ENCODE peak calls at places on chromosomes 3 and 15, in four cellular contexts. A, P, E and G are unnamed samples.

GRCh38 chr15:88913850-88914169 is 631 bp upstream of the MFGE8 start:
- DNase-seq in A (no peak), P (no peak), E (no peak), G (no peak)

GRCh38 chr15:77803487-77803886 is 170.8 kb upstream of the LINGO1 start:
- DNase-seq in A (no peak), P (no peak), E (no peak), G (no peak)

GRCh38 chr3:4687167-4687566 is 194.0 kb downstream of the ITPR1 start:
- DNase-seq in A (no peak), P (no peak), E (no peak), G (no peak)

GRCh38 chr3:146277953-146278631 is 27.2 kb upstream of the PLSCR4 start:
- DNase-seq in A (no peak), P (no peak), E (no peak), G (peak)

GRCh38 chr3:175356899-175357324 is 497.8 kb downstream of the NAALADL2 start:
- DNase-seq in A (no peak), P (no peak), E (no peak), G (no peak)

GRCh38 chr3:139307072-139307491 is 36.7 kb upstream of the MRPS22 start:
- DNase-seq in A (no peak), P (no peak), E (no peak), G (no peak)

GRCh38 chr15:88382482-88382983 is 84.7 kb downstream of the MRPL46 start:
- DNase-seq in A (no peak), P (no peak), E (no peak), G (no peak)

GRCh38 chr15:67957435-67958139 is 96.5 kb upstream of the PIAS1 start:
- DNase-seq in A (no peak), P (no peak), E (no peak), G (no peak)

GRCh38 chr15:53588773-53589172 is 170.7 kb downstream of the WDR72 start:
- DNase-seq in A (no peak), P (no peak), E (no peak), G (no peak)

GRCh38 chr15:90701880-90702630 is 15.1 kb upstream of the BLM start:
- DNase-seq in A (no peak), P (peak), E (peak), G (peak)

GRCh38 chr3:99012051-99012450 is 110.6 kb upstream of the DCBLD2 start:
- DNase-seq in A (no peak), P (peak), E (no peak), G (no peak)

GRCh38 chr15:47726399-47726823 is 9.1 kb downstream of the SEMA6D start:
- DNase-seq in A (no peak), P (no peak), E (no peak), G (no peak)

GRCh38 chr15:70892912-70893560 is 410 bp downstream of the LRRC49 start:
- DNase-seq in A (no peak), P (no peak), E (no peak), G (no peak)

GRCh38 chr3:176071943-176072342 is 1125.3 kb downstream of the TBL1XR1 start:
- DNase-seq in A (no peak), P (no peak), E (no peak), G (no peak)

GRCh38 chr15:26773485-26773877 is 615 bp upstream of the GABRB3 start:
- DNase-seq in A (no peak), P (no peak), E (no peak), G (no peak)

GRCh38 chr3:131036200-131036816 is 9.6 kb downstream of the NEK11 start:
- DNase-seq in A (no peak), P (no peak), E (no peak), G (peak)

GRCh38 chr3:52187576-52187975 is 10.4 kb upstream of the ALAS1 start:
- DNase-seq in A (no peak), P (no peak), E (no peak), G (no peak)

GRCh38 chr3:52190294-52190841 is 7.6 kb upstream of the ALAS1 start:
- DNase-seq in A (no peak), P (peak), E (peak), G (peak)

GRCh38 chr15:90665288-90666134 is 51.6 kb upstream of the BLM start:
- DNase-seq in A (peak), P (peak), E (peak), G (peak)

GRCh38 chr3:189144645-189145044 is 27.1 kb upstream of the TPRG1 start:
- DNase-seq in A (no peak), P (no peak), E (no peak), G (no peak)

GRCh38 chr15:63998489-63998888 is 47.8 kb downstream of the DAPK2 start:
- DNase-seq in A (no peak), P (no peak), E (no peak), G (no peak)

GRCh38 chr3:154243353-154243752 is 80.9 kb downstream of the DHX36 start:
- DNase-seq in A (no peak), P (no peak), E (no peak), G (no peak)

GRCh38 chr3:194332858-194333211 is 18.3 kb downstream of the CPN2 start:
- DNase-seq in A (no peak), P (no peak), E (no peak), G (no peak)

GRCh38 chr15:66359740-66360139 is 3.3 kb upstream of the TIPIN start:
- DNase-seq in A (no peak), P (no peak), E (no peak), G (no peak)

GRCh38 chr15:39896837-39897236 is 23.2 kb downstream of the GPR176 start:
- DNase-seq in A (no peak), P (no peak), E (no peak), G (no peak)

GRCh38 chr15:74543043-74543422 is 2.0 kb downstream of the ARID3B start:
- DNase-seq in A (no peak), P (no peak), E (no peak), G (no peak)

DNA sequence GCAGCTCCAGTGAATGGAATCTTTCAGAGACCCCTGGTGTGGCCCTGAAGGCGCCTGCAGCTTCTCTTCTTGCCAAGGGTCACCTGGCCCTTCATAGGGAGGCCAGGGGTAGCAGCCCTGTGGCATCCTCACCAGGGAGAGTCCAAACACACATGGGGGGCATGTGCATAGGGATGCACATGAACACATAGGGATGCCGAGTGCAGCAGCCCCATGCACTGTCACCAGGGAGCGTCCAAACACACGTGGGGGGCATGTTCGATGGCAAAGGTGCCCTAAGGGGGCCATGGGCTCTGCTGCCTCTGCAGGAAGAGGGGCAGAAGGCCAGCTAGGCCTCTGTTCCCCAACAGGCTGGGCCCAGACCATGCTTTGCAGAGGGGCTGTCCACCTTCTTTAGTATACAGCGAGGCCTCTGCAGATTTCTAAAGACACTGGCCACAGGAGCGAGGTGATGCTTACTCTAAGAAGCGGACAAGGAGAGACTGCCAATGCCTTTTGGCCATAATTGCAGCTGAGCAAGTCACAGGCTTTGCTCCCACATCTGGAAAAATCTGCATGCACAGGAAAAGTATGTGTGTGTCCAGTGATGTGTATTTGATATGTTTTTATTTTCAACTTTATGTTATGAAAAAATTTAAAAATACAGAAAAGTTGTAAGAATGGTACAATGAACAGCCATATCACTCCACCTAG is 20.9 kb downstream of the ANAPC13 start:
- DNase-seq in A (no peak), P (no peak), E (no peak), G (no peak)
- H3K4me3 ChIP-seq in A (peak), P (no peak), E (no peak), G (no peak)

DNA sequence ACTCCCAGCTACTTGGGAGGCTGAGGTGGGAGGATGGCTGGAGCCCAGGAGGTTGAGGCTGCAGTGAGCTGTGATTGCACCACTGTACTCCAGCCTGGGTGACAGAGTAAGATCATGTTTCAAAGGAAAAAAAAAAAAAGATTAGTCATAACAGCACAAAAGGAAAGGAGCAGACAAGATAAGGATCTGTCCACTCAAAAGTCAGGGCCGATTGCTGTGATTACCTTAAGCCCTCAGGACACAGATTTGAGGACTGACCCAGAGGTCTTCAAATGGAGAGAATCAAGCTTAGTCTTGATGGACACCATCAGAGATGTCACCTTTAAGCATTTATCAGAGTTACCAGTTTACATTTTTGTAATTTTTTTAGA is 23.9 kb upstream of the HEG1 start:
- DNase-seq in A (no peak), P (no peak), E (no peak), G (peak)
- H3K27ac ChIP-seq in A (no peak), P (no peak), E (no peak), G (peak)

GRCh38 chr3:71064976-71065763 is 518.4 kb downstream of the FOXP1 start:
- DNase-seq in A (peak), P (peak), E (peak), G (peak)

GRCh38 chr3:71067977-71068376 is 515.6 kb downstream of the FOXP1 start:
- DNase-seq in A (no peak), P (no peak), E (no peak), G (no peak)

GRCh38 chr3:71065764-71066013 is 517.8 kb downstream of the FOXP1 start:
- DNase-seq in A (no peak), P (no peak), E (no peak), G (no peak)

GRCh38 chr3:71066849-71067261 is 516.7 kb downstream of the FOXP1 start:
- DNase-seq in A (no peak), P (no peak), E (no peak), G (peak)

DNA sequence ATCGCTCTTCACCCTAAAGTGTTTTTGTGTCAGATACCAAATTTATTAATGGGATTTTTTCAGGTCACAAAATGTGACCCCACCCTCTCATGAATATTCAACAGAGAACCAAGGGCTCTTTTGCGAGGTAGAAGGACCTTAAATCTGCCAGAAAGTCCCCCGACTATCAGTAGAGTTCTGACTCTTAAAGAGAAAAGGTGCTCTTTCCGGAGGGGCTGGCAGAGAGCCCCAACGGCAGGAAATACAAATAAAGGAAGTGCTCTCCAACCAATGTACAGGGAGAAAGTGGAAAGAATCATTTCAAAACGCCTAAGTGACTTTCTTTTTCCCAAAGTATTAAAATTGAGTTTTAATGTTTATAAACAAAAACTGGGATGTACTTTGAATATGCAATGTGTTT is 517.2 kb downstream of the FOXP1 start:
- DNase-seq in A (no peak), P (no peak), E (peak), G (no peak)
- H3K4me3 ChIP-seq in A (peak), P (peak), E (peak), G (no peak)

GRCh38 chr15:40951764-40952163 is 1.5 kb upstream of the CHAC1 start:
- DNase-seq in A (no peak), P (no peak), E (no peak), G (no peak)

GRCh38 chr15:40955141-40955903 is 2.1 kb downstream of the CHAC1 start:
- DNase-seq in A (no peak), P (no peak), E (no peak), G (no peak)

GRCh38 chr15:40952901-40953712 is at the start of gene CHAC1:
- DNase-seq in A (peak), P (peak), E (peak), G (peak)

GRCh38 chr15:40952301-40952900 is 870 bp upstream of the CHAC1 start:
- DNase-seq in A (no peak), P (no peak), E (no peak), G (no peak)

GRCh38 chr15:40953713-40954074 is 423 bp downstream of the CHAC1 start:
- DNase-seq in A (no peak), P (no peak), E (no peak), G (no peak)
- H3K27ac ChIP-seq in A (peak), P (no peak), E (peak), G (no peak)

GRCh38 chr3:172139528-172140276 is 100.3 kb downstream of the FNDC3B start:
- DNase-seq in A (no peak), P (no peak), E (no peak), G (no peak)

GRCh38 chr3:172143739-172144497 is 104.5 kb downstream of the FNDC3B start:
- DNase-seq in A (no peak), P (no peak), E (no peak), G (no peak)

GRCh38 chr3:172143060-172143451 is 103.7 kb downstream of the FNDC3B start:
- DNase-seq in A (no peak), P (no peak), E (no peak), G (no peak)

GRCh38 chr3:172140499-172141391 is 101.4 kb downstream of the FNDC3B start:
- DNase-seq in A (no peak), P (peak), E (no peak), G (peak)

GRCh38 chr3:172142074-172143059 is 103.0 kb downstream of the FNDC3B start:
- DNase-seq in A (no peak), P (no peak), E (no peak), G (no peak)
- H3K4me3 ChIP-seq in A (no peak), P (no peak), E (no peak), G (no peak)